ENCODE peak calls at places on chromosome 6, in seven cellular contexts. P is fibroblast of mammary gland, N is stomach, I is suprapubic skin, U is left ventricle myocardium inferior, Z is bronchial epithelial cell, D is sigmoid colon. G is an unnamed sample.

GRCh38 chr6:158894192-158894591 is 75.0 kb upstream of the EZR start:
- DNase-seq in I (no peak), N (no peak), U (no peak), D (no peak), P (peak; percentile 56), Z (peak; percentile 82), G (no peak)

GRCh38 chr6:164034602-164035140 is 620.2 kb downstream of the QKI start:
- DNase-seq in D (no peak), P (no peak), U (no peak), I (no peak), N (no peak), Z (no peak), G (no peak)

GRCh38 chr6:5509106-5509505 is 247.8 kb downstream of the FARS2 start:
- DNase-seq in U (peak; percentile 53), Z (no peak), N (no peak), D (no peak), P (no peak), I (no peak), G (no peak)

GRCh38 chr6:17233531-17233930 is 47.6 kb upstream of the RBM24 start:
- DNase-seq in D (no peak), Z (peak; percentile 99), N (no peak), P (peak; percentile 57), I (no peak), U (no peak), G (no peak)

GRCh38 chr6:138157986-138158638 is 3.6 kb upstream of the ARFGEF3 start:
- DNase-seq in N (no peak), Z (no peak), D (no peak), P (no peak), U (no peak), I (no peak), G (no peak)

GRCh38 chr6:147158881-147159280 is 45.3 kb upstream of the STXBP5 start:
- DNase-seq in U (no peak), N (no peak), Z (no peak), D (no peak), P (no peak), I (no peak), G (no peak)

GRCh38 chr6:156269751-156270369 is 507.3 kb upstream of the ARID1B start:
- DNase-seq in Z (no peak), I (no peak), U (no peak), P (no peak), D (no peak), N (no peak), G (no peak)

GRCh38 chr6:51533962-51534361 is 553.5 kb downstream of the PKHD1 start:
- DNase-seq in D (no peak), N (no peak), I (no peak), U (no peak), P (no peak), Z (no peak), G (no peak)

GRCh38 chr6:116533233-116533957 is 12.1 kb downstream of the TRAPPC3L start:
- DNase-seq in N (no peak), Z (no peak), P (no peak), D (no peak), U (no peak), I (no peak), G (no peak)

GRCh38 chr6:129317931-129318820 is 391.8 kb downstream of the ARHGAP18 start:
- DNase-seq in Z (peak; percentile 48), U (no peak), P (peak; percentile 59), D (no peak), N (no peak), I (no peak), G (no peak)

GRCh38 chr6:168885741-168886140 is 367.9 kb downstream of the THBS2 start:
- DNase-seq in N (no peak), D (no peak), U (no peak), P (no peak), Z (no peak), I (no peak), G (no peak)

GRCh38 chr6:52362443-52363221 is 681 bp downstream of the PAQR8 start:
- DNase-seq in Z (no peak), I (peak; percentile 79), N (peak; percentile 37), U (peak; percentile 21), P (peak; percentile 10), D (peak; percentile 65), G (no peak)

GRCh38 chr6:170046786-170047626 is 243.9 kb downstream of the DLL1 start:
- DNase-seq in P (no peak), U (no peak), Z (no peak), N (peak; percentile 20), D (peak; percentile 50), I (peak; percentile 59), G (no peak)

GRCh38 chr6:142702501-142703460 is 242.2 kb downstream of the HIVEP2 start:
- DNase-seq in I (no peak), U (peak; percentile 38), P (no peak), N (no peak), D (peak; percentile 69), Z (peak; percentile 66), G (no peak)

GRCh38 chr6:7144810-7145209 is 37.0 kb downstream of the RREB1 start:
- DNase-seq in P (no peak), Z (no peak), N (no peak), U (no peak), I (no peak), D (no peak), G (no peak)

GRCh38 chr6:101042966-101043365 is 161.8 kb upstream of the ASCC3 start:
- DNase-seq in U (no peak), P (no peak), D (no peak), I (no peak), Z (no peak), N (no peak), G (no peak)

GRCh38 chr6:104784884-104785283 is 74.8 kb downstream of the HACE1 start:
- DNase-seq in D (no peak), P (peak; percentile 55), U (no peak), Z (no peak), N (no peak), I (no peak), G (no peak)

GRCh38 chr6:111758608-111759293 is 114.5 kb downstream of the FYN start:
- DNase-seq in D (no peak), Z (no peak), N (no peak), P (no peak), U (no peak), I (no peak), G (no peak)

GRCh38 chr6:72464791-72465691 is 156.8 kb upstream of the KCNQ5 start:
- DNase-seq in P (peak; percentile 86), Z (peak; percentile 92), I (no peak), N (no peak), D (no peak), U (no peak), G (no peak)

GRCh38 chr6:116364361-116364760 is 6.4 kb upstream of the DSE start:
- DNase-seq in U (no peak), P (no peak), Z (no peak), I (no peak), D (no peak), N (no peak), G (no peak)

GRCh38 chr6:163710552-163710951 is 296.0 kb downstream of the QKI start:
- DNase-seq in D (no peak), I (no peak), P (no peak), Z (no peak), N (no peak), U (no peak), G (no peak)

GRCh38 chr6:84774174-84775158 is 10.1 kb upstream of the TBX18 start:
- DNase-seq in D (no peak), I (peak; percentile 77), U (peak; percentile 58), Z (peak; percentile 30), P (peak; percentile 51), N (no peak), G (no peak)
- TF ChIP-seq CTCF in D (no peak), I (peak; percentile 64), U (peak; percentile 58), Z (peak; percentile 80), P (no peak), N (no peak), G (peak; percentile 94)

GRCh38 chr6:125300992-125301434 is 754 bp downstream of the HDDC2 start:
- DNase-seq in P (peak; percentile 29), I (no peak), D (no peak), Z (peak; percentile 13), U (no peak), N (no peak), G (no peak)
- H3K4me3 ChIP-seq in P (peak overlapping the region; percentile 72), I (peak overlapping the region; percentile 88), D (peak overlapping the region; percentile 87), Z (peak overlapping the region; percentile 86), U (peak overlapping the region; percentile 78), N (peak overlapping the region; percentile 75), G (peak overlapping the region; percentile 82)

DNA sequence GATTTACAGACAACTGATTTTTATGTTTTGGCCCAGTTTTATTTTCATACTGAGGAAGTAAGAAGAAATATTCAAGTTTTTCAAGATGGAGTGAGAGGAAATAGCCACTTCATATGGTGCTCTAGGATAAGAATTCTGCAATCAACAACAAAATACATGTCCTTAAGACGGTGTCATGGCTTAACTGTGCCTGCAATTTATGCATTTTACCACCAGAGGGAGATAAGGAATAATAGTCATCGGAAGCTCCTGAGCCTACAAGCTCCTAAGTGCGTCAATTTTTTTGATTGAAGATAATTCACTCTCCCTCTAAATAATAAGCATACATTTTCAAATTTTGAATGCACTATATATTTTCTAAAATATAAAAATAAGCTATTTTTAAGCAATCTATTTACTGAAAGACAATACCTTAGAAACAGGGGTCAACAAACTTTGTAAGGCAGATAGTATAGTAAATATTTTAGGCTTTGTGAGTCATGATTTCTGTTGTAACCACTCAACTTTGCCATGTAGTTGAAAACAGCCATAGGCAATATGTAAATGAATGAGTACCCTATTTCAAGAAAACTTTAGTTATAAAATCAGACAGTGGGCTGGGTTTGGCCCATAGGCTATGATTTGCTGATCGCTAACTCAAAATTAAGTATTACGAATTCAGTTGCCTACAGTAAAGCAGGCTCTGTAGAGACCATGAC is 230.9 kb upstream of the DTNBP1 start:
- DNase-seq in I (no peak), D (no peak), P (peak; percentile 51), Z (peak; percentile 42), N (no peak), U (no peak), G (no peak)
- TF ChIP-seq CTCF in I (no peak), D (peak; percentile 22), P (peak; percentile 56), Z (peak; percentile 25), N (peak; percentile 71), U (peak; percentile 21), G (no peak)

GRCh38 chr6:30213999-30214982 is 1.1 kb upstream of the TRIM26 start:
- DNase-seq in U (peak; percentile 87), Z (peak; percentile 49), I (peak; percentile 94), P (peak; percentile 64), N (peak; percentile 88), D (peak; percentile 94), G (peak; percentile 80)

GRCh38 chr6:30211306-30211705 is 1.9 kb downstream of the TRIM26 start:
- DNase-seq in N (no peak), I (no peak), U (no peak), D (no peak), Z (no peak), P (no peak), G (no peak)

GRCh38 chr6:30213654-30213998 is 420 bp upstream of the TRIM26 start:
- DNase-seq in I (no peak), N (no peak), U (no peak), Z (no peak), D (no peak), P (no peak), G (no peak)

GRCh38 chr6:30212865-30213653 is at the start of gene TRIM26:
- DNase-seq in N (peak; percentile 99), U (peak; percentile 97), I (peak; percentile 99), Z (peak; percentile 91), D (peak; percentile 99), P (peak; percentile 94), G (peak; percentile 96)

DNA sequence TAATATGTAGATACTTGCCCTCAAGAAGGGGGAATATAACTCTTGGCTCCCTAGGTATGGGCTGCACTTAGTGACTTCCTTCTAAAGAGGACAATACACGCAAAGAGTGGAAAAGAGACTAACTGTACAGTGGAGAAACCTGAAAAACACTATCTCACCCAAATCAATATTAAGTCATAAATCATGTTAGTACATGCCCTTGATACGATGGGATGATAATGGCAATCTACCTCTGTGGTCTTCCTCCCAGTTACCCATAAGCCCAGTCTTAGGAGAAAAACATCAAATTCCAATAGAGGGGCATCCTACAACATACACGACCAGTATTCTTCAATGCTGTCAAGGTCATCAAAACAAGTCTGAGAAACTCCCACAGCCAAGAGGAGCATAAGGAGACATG is 1.3 kb downstream of the TRIM26 start:
- DNase-seq in D (no peak), P (peak; percentile 29), Z (peak; percentile 69), I (no peak), U (no peak), N (no peak), G (no peak)
- H3K4me3 ChIP-seq in D (peak overlapping the region; percentile 91), P (peak overlapping the region; percentile 94), Z (peak overlapping the region; percentile 91), I (peak overlapping the region; percentile 95), U (peak overlapping the region; percentile 99), N (peak overlapping the region; percentile 72), G (no peak overlapping the region)

G was measured in H1.